ENCODE peak calls at places on chromosome 22, in five cellular contexts. One of them, this sample, is unnamed.

GRCh38 chr22:47976219-47976618 is 1213.8 kb downstream of the TBC1D22A start:
- DNase-seq in GM12865: no peak
- DNase-seq in lung: no peak
- DNase-seq in AG04450: no peak
- DNase-seq in stomach: no peak
- DNase-seq in this sample: no peak

GRCh38 chr22:44917372-44918165 is 92.2 kb downstream of the PHF21B start:
- DNase-seq in GM12865: no peak
- DNase-seq in lung: no peak
- DNase-seq in AG04450: no peak
- DNase-seq in stomach: no peak
- DNase-seq in this sample: no peak

GRCh38 chr22:44505796-44506354 is 7.8 kb upstream of the RTL6 start:
- DNase-seq in GM12865: no peak
- DNase-seq in lung: no peak
- DNase-seq in AG04450: no peak
- DNase-seq in stomach: no peak
- DNase-seq in this sample: peak

GRCh38 chr22:47090591-47091240 is 328.3 kb downstream of the TBC1D22A start:
- DNase-seq in GM12865: no peak
- DNase-seq in lung: no peak
- DNase-seq in AG04450: peak
- DNase-seq in stomach: no peak
- DNase-seq in this sample: peak

GRCh38 chr22:29348956-29349355 is 33.5 kb upstream of the RASL10A start:
- DNase-seq in GM12865: no peak
- DNase-seq in lung: no peak
- DNase-seq in AG04450: no peak
- DNase-seq in stomach: no peak
- DNase-seq in this sample: no peak

GRCh38 chr22:29260601-29261315 is 7.0 kb downstream of the RHBDD3 start:
- DNase-seq in GM12865: no peak
- DNase-seq in lung: no peak
- DNase-seq in AG04450: no peak
- DNase-seq in stomach: no peak
- DNase-seq in this sample: no peak

GRCh38 chr22:36010913-36011312 is 17.7 kb downstream of the RBFOX2 start:
- DNase-seq in GM12865: no peak
- DNase-seq in lung: no peak
- DNase-seq in AG04450: peak
- DNase-seq in stomach: no peak
- DNase-seq in this sample: no peak

GRCh38 chr22:42033263-42034181 is 34.9 kb downstream of the WBP2NL start:
- DNase-seq in GM12865: peak
- DNase-seq in lung: no peak
- DNase-seq in AG04450: no peak
- DNase-seq in stomach: no peak
- DNase-seq in this sample: no peak

GRCh38 chr22:39017596-39018365 is 3.1 kb upstream of the APOBEC3D start:
- DNase-seq in GM12865: no peak
- DNase-seq in lung: no peak
- DNase-seq in AG04450: no peak
- DNase-seq in stomach: no peak
- DNase-seq in this sample: no peak

GRCh38 chr22:39012525-39013516 is 1.2 kb upstream of the APOBEC3C start:
- DNase-seq in GM12865: no peak
- DNase-seq in lung: no peak
- DNase-seq in AG04450: no peak
- DNase-seq in stomach: no peak
- DNase-seq in this sample: no peak

GRCh38 chr22:39016592-39016991 is 2.5 kb downstream of the APOBEC3C start:
- DNase-seq in GM12865: no peak
- DNase-seq in lung: no peak
- DNase-seq in AG04450: no peak
- DNase-seq in stomach: no peak
- DNase-seq in this sample: no peak

GRCh38 chr22:39010946-39011625 is 3.0 kb upstream of the APOBEC3C start:
- DNase-seq in GM12865: no peak
- DNase-seq in lung: no peak
- DNase-seq in AG04450: no peak
- DNase-seq in stomach: no peak
- DNase-seq in this sample: no peak

DNA sequence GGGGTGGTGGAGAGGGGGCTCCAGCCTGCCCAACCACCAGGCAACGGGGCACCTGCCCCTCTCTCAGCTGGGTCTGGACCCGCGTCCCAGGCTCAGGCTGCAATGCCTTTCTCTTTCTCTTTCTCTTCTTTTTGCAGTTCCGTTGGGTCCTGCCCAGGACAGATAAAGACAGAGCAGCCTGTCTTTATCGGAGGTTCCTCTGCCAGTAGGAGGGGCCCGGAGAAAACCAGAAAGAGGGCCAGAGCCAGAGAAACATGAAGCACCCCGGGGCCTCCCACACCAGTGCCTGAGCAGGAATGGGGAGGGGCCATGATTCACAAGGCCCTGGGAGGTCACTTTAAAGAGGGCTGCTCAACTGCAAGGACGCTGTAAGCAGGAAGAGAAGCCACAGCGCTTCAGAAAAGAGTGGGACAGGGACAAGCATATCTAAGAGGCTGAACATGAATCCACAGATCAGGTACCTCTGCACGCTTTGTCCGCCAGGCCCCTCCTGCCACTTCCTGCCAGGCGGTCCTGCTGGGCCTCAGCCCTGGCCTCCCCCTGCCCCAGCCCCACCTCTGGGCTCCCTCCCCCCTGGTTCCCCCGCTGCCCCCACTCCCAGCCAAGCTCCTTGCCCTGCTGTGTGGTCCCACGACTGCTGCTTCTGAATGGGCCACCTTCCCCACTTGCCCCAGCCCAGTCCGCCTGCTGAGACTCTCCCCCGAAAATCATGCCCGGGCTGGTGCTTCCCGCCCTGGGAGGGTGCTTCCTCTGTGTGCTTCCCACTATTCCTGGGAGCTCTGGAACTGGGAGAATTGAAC is at the start of gene APOBEC3C:
- DNase-seq in GM12865: peak
- DNase-seq in lung: peak
- DNase-seq in AG04450: peak
- DNase-seq in stomach: peak
- DNase-seq in this sample: no peak
- TF ChIP-seq CTCF in GM12865: no peak
- TF ChIP-seq CTCF in lung: no peak
- TF ChIP-seq CTCF in AG04450: peak
- TF ChIP-seq CTCF in stomach: no peak
- TF ChIP-seq CTCF in this sample: peak

GRCh38 chr22:32122899-32123298 is 36.2 kb downstream of the C22orf42 start:
- DNase-seq in GM12865: no peak
- DNase-seq in lung: no peak
- DNase-seq in AG04450: no peak
- DNase-seq in stomach: no peak
- DNase-seq in this sample: no peak

GRCh38 chr22:32120603-32121002 is 38.5 kb downstream of the C22orf42 start:
- DNase-seq in GM12865: no peak
- DNase-seq in lung: no peak
- DNase-seq in AG04450: no peak
- DNase-seq in stomach: no peak
- DNase-seq in this sample: no peak

GRCh38 chr22:32123657-32124056 is 35.4 kb downstream of the C22orf42 start:
- DNase-seq in GM12865: no peak
- DNase-seq in lung: no peak
- DNase-seq in AG04450: no peak
- DNase-seq in stomach: no peak
- DNase-seq in this sample: peak

GRCh38 chr22:32119568-32120235 is 39.4 kb downstream of the C22orf42 start:
- DNase-seq in GM12865: no peak
- DNase-seq in lung: no peak
- DNase-seq in AG04450: no peak
- DNase-seq in stomach: no peak
- DNase-seq in this sample: no peak
- TF ChIP-seq CTCF in GM12865: no peak
- TF ChIP-seq CTCF in lung: no peak
- TF ChIP-seq CTCF in AG04450: no peak
- TF ChIP-seq CTCF in stomach: no peak
- TF ChIP-seq CTCF in this sample: no peak

DNA sequence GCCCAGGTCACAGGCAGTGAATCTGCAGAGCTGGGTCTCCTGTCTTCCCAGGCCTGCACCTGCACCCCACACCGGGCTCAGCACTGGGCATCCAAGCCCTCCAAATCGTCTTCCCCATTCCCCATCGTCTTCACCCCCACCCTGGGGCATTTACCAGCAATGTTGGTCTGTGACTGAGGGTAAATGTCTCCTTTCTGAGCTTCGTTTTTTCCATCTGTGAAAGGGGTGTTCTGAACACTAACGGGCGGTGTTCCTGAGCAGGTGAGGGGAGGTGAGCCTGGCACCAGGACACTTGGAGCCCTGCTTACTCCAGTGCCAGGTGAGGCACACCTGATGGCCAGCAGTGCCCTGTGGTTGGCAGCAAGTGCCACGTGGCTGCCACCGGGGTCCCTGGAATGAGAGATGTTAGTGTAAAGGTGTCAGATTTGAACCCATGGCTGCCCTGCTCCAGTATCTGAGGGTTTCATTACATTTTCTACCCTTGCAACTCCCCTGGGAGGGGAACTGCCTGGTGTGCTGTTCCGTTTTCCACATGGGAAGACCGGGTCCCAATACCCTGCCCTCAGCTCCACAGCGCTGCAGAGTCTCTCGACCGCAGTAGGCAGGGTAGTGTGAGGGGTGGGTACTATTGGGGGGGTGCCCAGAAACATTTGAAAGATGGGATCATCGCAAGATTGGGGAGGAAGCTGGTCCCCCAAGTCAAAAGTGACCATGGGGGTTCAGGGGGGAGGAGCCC is 1.9 kb downstream of the CDC42EP1 start:
- DNase-seq in GM12865: no peak
- DNase-seq in lung: no peak
- DNase-seq in AG04450: no peak
- DNase-seq in stomach: no peak
- DNase-seq in this sample: no peak
- TF ChIP-seq CTCF in GM12865: no peak
- TF ChIP-seq CTCF in lung: no peak
- TF ChIP-seq CTCF in AG04450: no peak
- TF ChIP-seq CTCF in stomach: no peak
- TF ChIP-seq CTCF in this sample: no peak

GRCh38 chr22:37260939-37261338 is 16.9 kb upstream of the RAC2 start:
- DNase-seq in GM12865: peak
- DNase-seq in lung: peak
- DNase-seq in AG04450: no peak
- DNase-seq in stomach: peak
- DNase-seq in this sample: no peak

GRCh38 chr22:37260396-37260795 is 16.3 kb upstream of the RAC2 start:
- DNase-seq in GM12865: no peak
- DNase-seq in lung: no peak
- DNase-seq in AG04450: no peak
- DNase-seq in stomach: no peak
- DNase-seq in this sample: no peak

GRCh38 chr22:37258005-37258790 is 14.1 kb upstream of the RAC2 start:
- DNase-seq in GM12865: no peak
- DNase-seq in lung: no peak
- DNase-seq in AG04450: no peak
- DNase-seq in stomach: no peak
- DNase-seq in this sample: no peak

GRCh38 chr22:37258810-37259472 is 14.9 kb upstream of the RAC2 start:
- DNase-seq in GM12865: no peak
- DNase-seq in lung: no peak
- DNase-seq in AG04450: no peak
- DNase-seq in stomach: no peak
- DNase-seq in this sample: no peak

GRCh38 chr22:37259540-37260029 is 15.5 kb upstream of the RAC2 start:
- DNase-seq in GM12865: no peak
- DNase-seq in lung: no peak
- DNase-seq in AG04450: no peak
- DNase-seq in stomach: no peak
- DNase-seq in this sample: no peak
- TF ChIP-seq CTCF in GM12865: peak
- TF ChIP-seq CTCF in lung: no peak
- TF ChIP-seq CTCF in AG04450: peak
- TF ChIP-seq CTCF in stomach: no peak
- TF ChIP-seq CTCF in this sample: peak

DNA sequence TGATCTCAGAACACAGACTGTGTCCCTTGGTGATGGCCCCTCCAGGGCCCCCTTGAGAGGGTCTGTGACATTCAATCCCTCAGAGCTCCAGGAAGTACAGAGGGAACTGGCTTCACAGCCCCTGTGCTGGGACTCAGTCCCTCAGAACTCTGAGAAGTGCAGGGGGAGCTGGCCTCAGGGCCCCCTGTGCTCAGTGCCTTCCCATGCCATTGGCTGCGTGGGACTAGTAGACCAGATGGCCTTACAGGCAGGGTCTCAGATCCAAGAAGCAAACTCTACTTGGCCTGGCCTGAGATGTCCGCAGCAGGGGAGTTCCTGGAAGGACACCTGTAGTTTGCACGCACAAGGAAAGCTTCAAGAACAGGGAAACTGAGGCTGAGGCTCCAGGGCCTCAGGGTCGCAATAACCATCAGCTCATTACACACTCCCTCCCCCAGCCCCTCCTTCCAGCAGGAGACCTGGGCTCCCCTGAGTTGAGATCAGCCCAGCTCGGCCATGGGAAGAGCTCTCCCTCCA is 138.4 kb downstream of the BRD1 start:
- DNase-seq in GM12865: no peak
- DNase-seq in lung: no peak
- DNase-seq in AG04450: no peak
- DNase-seq in stomach: no peak
- DNase-seq in this sample: peak
- TF ChIP-seq CTCF in GM12865: no peak
- TF ChIP-seq CTCF in lung: no peak
- TF ChIP-seq CTCF in AG04450: no peak
- TF ChIP-seq CTCF in stomach: no peak
- TF ChIP-seq CTCF in this sample: no peak

DNA sequence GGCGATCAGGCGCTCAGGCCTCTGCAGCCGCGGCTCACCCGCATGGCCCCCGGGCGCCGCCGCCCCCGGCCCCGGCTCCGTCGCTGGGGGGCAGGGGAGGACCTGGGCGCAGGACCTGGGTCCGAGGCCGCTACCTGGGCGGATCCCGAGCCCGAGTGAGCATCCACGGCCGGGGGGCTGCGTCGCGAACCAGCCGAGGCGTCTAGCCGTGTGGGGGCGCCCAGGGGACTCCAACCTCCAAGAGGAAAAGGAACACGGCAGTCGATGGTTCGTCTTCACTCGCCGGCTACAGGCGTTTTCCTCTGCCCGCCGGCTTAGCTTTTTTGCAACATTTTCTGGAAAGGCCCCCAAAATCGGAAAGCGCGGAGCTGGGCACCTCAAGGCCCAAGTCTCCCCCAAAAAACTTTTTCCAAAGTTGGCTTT is 698 bp downstream of the PDGFB start:
- DNase-seq in GM12865: no peak
- DNase-seq in lung: no peak
- DNase-seq in AG04450: no peak
- DNase-seq in stomach: no peak
- DNase-seq in this sample: no peak
- TF ChIP-seq CTCF in GM12865: no peak
- TF ChIP-seq CTCF in lung: no peak
- TF ChIP-seq CTCF in AG04450: no peak
- TF ChIP-seq CTCF in stomach: no peak
- TF ChIP-seq CTCF in this sample: peak

GRCh38 chr22:27029584-27030130 is 372.3 kb downstream of the MIAT start:
- DNase-seq in GM12865: no peak
- DNase-seq in lung: no peak
- DNase-seq in AG04450: no peak
- DNase-seq in stomach: no peak
- DNase-seq in this sample: no peak
- TF ChIP-seq CTCF in GM12865: no peak
- TF ChIP-seq CTCF in lung: no peak
- TF ChIP-seq CTCF in AG04450: no peak
- TF ChIP-seq CTCF in stomach: no peak
- TF ChIP-seq CTCF in this sample: no peak